ENCODE peak calls at places on chromosome 5, in four cellular contexts. W is 8988T, Y is activated T-cell treated with anti-CD3 and anti-CD28 coated beads for 1 hour, A is lung microvascular endothelial cell. I is an unnamed sample.

GRCh38 chr5:32027717-32028321 is 146.3 kb downstream of the GOLPH3 start:
- DNase-seq in W (no peak), Y (no peak), A (peak; percentile 51), I (no peak)

GRCh38 chr5:72065751-72066255 is 41.5 kb upstream of the MAP1B start:
- DNase-seq in W (no peak), Y (no peak), A (no peak), I (no peak)

GRCh38 chr5:96821260-96821916 is 13.6 kb upstream of the ERAP1 start:
- DNase-seq in W (no peak), Y (no peak), A (no peak), I (no peak)

GRCh38 chr5:7827602-7828001 is 23.3 kb downstream of the CFAP90 start:
- DNase-seq in W (no peak), Y (no peak), A (no peak), I (no peak)

GRCh38 chr5:67536892-67537291 is 340.3 kb upstream of the CD180 start:
- DNase-seq in W (no peak), Y (no peak), A (no peak), I (no peak)

GRCh38 chr5:150636391-150637244 is 3.8 kb upstream of the SYNPO start:
- DNase-seq in W (no peak), Y (no peak), A (peak; percentile 73), I (no peak)

GRCh38 chr5:74940782-74941363 is 74.7 kb upstream of the FAM169A start:
- DNase-seq in W (no peak), Y (no peak), A (no peak), I (no peak)

GRCh38 chr5:177132504-177133118 is 962 bp upstream of the NSD1 start:
- DNase-seq in W (no peak), Y (no peak), A (no peak), I (peak; percentile 40)

GRCh38 chr5:169909945-169910344 is 70.3 kb downstream of the INSYN2B start:
- DNase-seq in W (no peak), Y (no peak), A (no peak), I (no peak)

GRCh38 chr5:173923236-173924104 is 35.3 kb downstream of the CPEB4 start:
- DNase-seq in W (no peak), Y (no peak), A (no peak), I (no peak)

GRCh38 chr5:79487251-79487650 is 26.7 kb downstream of the HOMER1 start:
- DNase-seq in W (no peak), Y (no peak), A (no peak), I (no peak)

GRCh38 chr5:39156082-39156481 is 63.3 kb downstream of the FYB1 start:
- DNase-seq in W (no peak), Y (no peak), A (no peak), I (no peak)

GRCh38 chr5:34847056-34847455 is 8.1 kb downstream of the TTC23L start:
- DNase-seq in W (no peak), Y (no peak), A (no peak), I (no peak)

GRCh38 chr5:16889972-16890519 is 46.0 kb downstream of the MYO10 start:
- DNase-seq in W (no peak), Y (no peak), A (no peak), I (no peak)

GRCh38 chr5:179821298-179822058 is 773 bp downstream of the SQSTM1 start:
- DNase-seq in W (peak; percentile 96), Y (peak; percentile 76), A (peak; percentile 97), I (peak; percentile 78)

GRCh38 chr5:80408475-80408875 is 611 bp downstream of the ZFYVE16 start:
- DNase-seq in W (no peak), Y (peak; percentile 23), A (peak; percentile 65), I (no peak)

GRCh38 chr5:145350501-145350900 is 484.6 kb downstream of the PRELID2 start:
- DNase-seq in W (no peak), Y (no peak), A (no peak), I (no peak)

GRCh38 chr5:95715799-95716461 is 15.2 kb upstream of the RHOBTB3 start:
- DNase-seq in W (no peak), Y (no peak), A (peak; percentile 66), I (no peak)

GRCh38 chr5:101084353-101084752 is 181.3 kb upstream of the ST8SIA4 start:
- DNase-seq in W (no peak), Y (no peak), A (no peak), I (no peak)

I was measured in effector CD8-positive, alpha-beta T cell.